ENCODE peak calls at places on chromosomes 3 and 15, in four cellular contexts. J is cardiac muscle cell, U is omental fat pad, L is endodermal cell. A is an unnamed sample.

GRCh38 chr3:123026551-123027291 is 842 bp downstream of the SEMA5B start:
- DNase-seq in J (no peak), U (no peak), L (peak), A (no peak)

GRCh38 chr3:155208183-155208582 is 85.3 kb downstream of the STRIT1 start:
- DNase-seq in J (no peak), U (no peak), L (no peak), A (no peak)

GRCh38 chr3:42213417-42213816 is 52.6 kb downstream of the CCK start:
- DNase-seq in J (no peak), U (no peak), L (peak), A (no peak)

GRCh38 chr3:19348929-19349564 is 200.7 kb downstream of the KCNH8 start:
- DNase-seq in J (peak), U (no peak), L (peak), A (no peak)

GRCh38 chr3:33791477-33792166 is 6.8 kb upstream of the PDCD6IP start:
- DNase-seq in J (no peak), U (no peak), L (no peak), A (peak)

GRCh38 chr15:78407889-78408640 is 30.0 kb upstream of the IREB2 start:
- DNase-seq in J (no peak), U (no peak), L (no peak), A (no peak)

GRCh38 chr3:50525987-50526386 is 22.6 kb upstream of the CACNA2D2 start:
- DNase-seq in J (peak), U (no peak), L (peak), A (peak)

GRCh38 chr15:75732809-75733451 is 20.3 kb upstream of the CSPG4 start:
- DNase-seq in J (peak), U (peak), L (peak), A (peak)

GRCh38 chr3:50840983-50841489 is 166.3 kb downstream of the DOCK3 start:
- DNase-seq in J (no peak), U (no peak), L (no peak), A (no peak)

GRCh38 chr3:171135536-171135935 is 109.0 kb upstream of the SLC2A2 start:
- DNase-seq in J (no peak), U (no peak), L (no peak), A (no peak)

GRCh38 chr15:88623061-88623460 is 1.9 kb downstream of the AEN start:
- DNase-seq in J (peak), U (peak), L (no peak), A (peak)

GRCh38 chr3:16242177-16242576 is 22.6 kb downstream of the DPH3 start:
- DNase-seq in J (no peak), U (no peak), L (no peak), A (no peak)

GRCh38 chr3:16239082-16239770 is 25.5 kb downstream of the DPH3 start:
- DNase-seq in J (peak), U (no peak), L (no peak), A (no peak)

GRCh38 chr3:16239776-16240175 is 25.0 kb downstream of the DPH3 start:
- DNase-seq in J (peak), U (no peak), L (no peak), A (no peak)

GRCh38 chr3:16240229-16241023 is 24.3 kb downstream of the DPH3 start:
- DNase-seq in J (peak), U (no peak), L (no peak), A (peak)

GRCh38 chr3:16241225-16241624 is 23.5 kb downstream of the DPH3 start:
- DNase-seq in J (no peak), U (no peak), L (no peak), A (no peak)
- TF ChIP-seq CTCF in J (no peak), U (no peak), L (no peak), A (no peak)

GRCh38 chr3:107794664-107795443 is 272.1 kb downstream of the BBX start:
- DNase-seq in J (peak), U (no peak), L (no peak), A (peak)
- TF ChIP-seq CTCF in J (peak), U (no peak), L (peak), A (peak)

GRCh38 chr15:84783493-84784251 is 33.5 kb upstream of the ALPK3 start:
- DNase-seq in J (no peak), U (no peak), L (peak), A (no peak)
- TF ChIP-seq CTCF in J (no peak), U (no peak), L (peak), A (peak)

GRCh38 chr3:8482263-8482662 is 19.4 kb upstream of the LMCD1 start:
- DNase-seq in J (peak), U (no peak), L (no peak), A (no peak)

GRCh38 chr3:8482960-8483665 is 18.5 kb upstream of the LMCD1 start:
- DNase-seq in J (peak), U (no peak), L (no peak), A (peak)

GRCh38 chr3:8484409-8485140 is 17.0 kb upstream of the LMCD1 start:
- DNase-seq in J (no peak), U (no peak), L (no peak), A (no peak)

GRCh38 chr3:8480699-8481098 is 20.9 kb upstream of the LMCD1 start:
- DNase-seq in J (no peak), U (no peak), L (no peak), A (no peak)

DNA sequence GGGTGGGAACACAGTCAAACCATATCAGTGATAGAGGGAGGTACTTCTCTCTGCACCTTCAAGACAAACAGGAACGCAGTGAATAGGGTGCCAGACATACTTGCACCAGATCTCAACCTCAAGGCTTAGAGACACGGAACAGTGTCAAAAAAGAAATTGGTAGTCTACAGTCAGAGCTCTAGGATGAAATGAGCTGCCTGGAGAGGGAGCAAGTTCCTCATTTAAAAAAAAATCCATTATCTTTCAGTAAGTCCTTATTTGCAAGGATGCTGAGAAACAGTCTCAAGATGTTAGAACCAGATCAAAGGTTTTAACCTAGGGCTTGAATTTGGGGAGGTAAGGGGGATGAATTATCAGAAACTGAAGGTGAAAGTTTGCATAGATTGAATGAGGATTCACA is 20.2 kb upstream of the LMCD1 start:
- DNase-seq in J (peak), U (no peak), L (no peak), A (no peak)
- TF ChIP-seq CTCF in J (peak), U (no peak), L (peak), A (peak)

DNA sequence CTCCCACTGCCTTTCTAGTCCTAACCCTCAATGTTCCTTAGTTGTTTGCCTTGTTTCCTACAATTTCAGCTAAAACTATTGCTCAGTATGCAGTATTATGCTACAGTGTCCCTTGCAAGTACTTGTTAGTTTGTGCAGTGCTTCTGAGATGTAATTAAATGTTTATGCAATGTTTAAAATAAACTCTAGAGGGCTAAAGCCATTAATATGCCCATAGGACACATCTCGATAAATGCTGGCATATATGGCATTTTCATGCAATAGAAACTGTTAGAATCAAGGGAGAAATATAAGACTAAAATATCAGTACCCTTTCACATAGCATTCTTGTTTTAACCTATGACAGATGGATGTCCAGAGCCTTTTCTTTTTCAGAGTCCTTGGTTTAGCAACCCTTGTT is 59.8 kb upstream of the ACKR4 start:
- DNase-seq in J (no peak), U (no peak), L (no peak), A (no peak)
- TF ChIP-seq CTCF in J (peak), U (no peak), L (peak), A (peak)

DNA sequence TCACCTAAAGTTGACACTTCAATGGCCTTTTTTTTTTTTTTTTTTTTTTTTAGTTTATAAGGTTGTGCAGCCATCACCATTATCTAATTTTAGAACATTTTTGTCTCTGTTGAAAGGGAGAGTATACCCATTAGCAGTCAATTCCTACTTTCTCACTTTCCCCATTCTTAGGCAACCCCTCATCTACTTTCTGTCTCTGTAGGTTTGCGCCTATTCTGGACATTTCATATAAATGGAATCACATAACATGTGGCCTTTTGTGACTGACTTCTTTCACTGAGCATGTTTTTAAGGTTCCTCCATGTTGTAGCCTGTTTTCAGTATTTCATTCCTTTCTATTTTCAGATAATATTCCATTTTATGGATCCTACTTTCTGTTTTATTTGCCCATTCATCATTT is 56.3 kb downstream of the BLM start:
- DNase-seq in J (no peak), U (no peak), L (no peak), A (no peak)
- TF ChIP-seq CTCF in J (no peak), U (no peak), L (no peak), A (no peak)

GRCh38 chr15:57148236-57148635 is 228.1 kb upstream of the CGNL1 start:
- DNase-seq in J (no peak), U (no peak), L (no peak), A (no peak)

GRCh38 chr15:57146394-57147140 is 228.1 kb downstream of the TCF12 start:
- DNase-seq in J (peak), U (no peak), L (no peak), A (peak)

GRCh38 chr15:57144448-57144847 is 226.0 kb downstream of the TCF12 start:
- DNase-seq in J (no peak), U (no peak), L (no peak), A (no peak)

GRCh38 chr15:57138260-57138895 is 219.9 kb downstream of the TCF12 start:
- DNase-seq in J (peak), U (no peak), L (peak), A (peak)

GRCh38 chr15:57143511-57144078 is 225.2 kb downstream of the TCF12 start:
- DNase-seq in J (no peak), U (no peak), L (no peak), A (no peak)
- TF ChIP-seq CTCF in J (no peak), U (no peak), L (no peak), A (no peak)

GRCh38 chr3:62873672-62874397 is 1.4 kb downstream of the CADPS start:
- DNase-seq in J (no peak), U (no peak), L (peak), A (no peak)
- TF ChIP-seq CTCF in J (no peak), U (no peak), L (peak), A (no peak)

A was measured in HFFc6.